ENCODE peak calls at places on chromosomes 16 and 17, in seven cellular contexts. E is NCI-H774; J is A172; A is CMK; X is islet precursor cell; U is stimulated activated CD8-positive, alpha-beta memory T cell treated with anti-CD3 and anti-CD28 coated beads, Interleukin-12 subunit alpha, Interleukin-12 subunit beta, amount 100 ng/mL, for 1 hour; Q is progenitor cell of endocrine pancreas. N is an unnamed sample.

GRCh38 chr16:76705883-76706282 is 428.7 kb downstream of the CNTNAP4 start:
- DNase-seq in E (no peak), J (no peak), A (no peak), X (no peak), U (no peak), Q (no peak), N (no peak)

GRCh38 chr16:70706948-70707465 is 21.2 kb upstream of the MTSS2 start:
- DNase-seq in E (no peak), J (peak), A (no peak), X (peak), U (no peak), Q (no peak), N (no peak)

GRCh38 chr16:19837331-19837943 is 47.2 kb downstream of the GPRC5B start:
- DNase-seq in E (no peak), J (no peak), A (no peak), X (no peak), U (no peak), Q (no peak), N (no peak)

GRCh38 chr17:2853722-2854580 is 57.7 kb downstream of the RAP1GAP2 start:
- DNase-seq in E (no peak), J (no peak), A (no peak), X (peak), U (no peak), Q (peak), N (peak)

GRCh38 chr17:45127583-45128300 is 4.6 kb downstream of the PLCD3 start:
- DNase-seq in E (no peak), J (peak), A (no peak), X (peak), U (no peak), Q (no peak), N (no peak)

GRCh38 chr17:32240745-32241144 is 24.9 kb upstream of the RHBDL3 start:
- DNase-seq in E (no peak), J (peak), A (no peak), X (peak), U (no peak), Q (no peak), N (no peak)

GRCh38 chr17:44914698-44915271 is 515 bp downstream of the GFAP start:
- DNase-seq in E (no peak), J (no peak), A (no peak), X (peak), U (no peak), Q (no peak), N (no peak)

GRCh38 chr16:21608647-21609328 is 9.4 kb downstream of the METTL9 start:
- DNase-seq in E (no peak), J (no peak), A (no peak), X (peak), U (peak), Q (no peak), N (no peak)

GRCh38 chr17:17439971-17440843 is 36.6 kb upstream of the MED9 start:
- DNase-seq in E (peak), J (peak), A (no peak), X (peak), U (peak), Q (peak), N (peak)

GRCh38 chr17:50153650-50154575 is 3.4 kb upstream of the PPP1R9B start:
- DNase-seq in E (no peak), J (no peak), A (no peak), X (no peak), U (no peak), Q (no peak), N (no peak)

GRCh38 chr17:76498886-76499667 is 2.1 kb downstream of the RHBDF2 start:
- DNase-seq in E (no peak), J (peak), A (no peak), X (no peak), U (no peak), Q (no peak), N (no peak)

GRCh38 chr17:1323336-1323735 is 43.9 kb downstream of the TRARG1 start:
- DNase-seq in E (no peak), J (no peak), A (no peak), X (peak), U (no peak), Q (no peak), N (no peak)

GRCh38 chr16:6725634-6726331 is 606.9 kb upstream of the RBFOX1 start:
- DNase-seq in E (no peak), J (no peak), A (no peak), X (no peak), U (no peak), Q (no peak), N (no peak)

GRCh38 chr16:57260294-57260929 is 15.4 kb downstream of the ARL2BP start:
- DNase-seq in E (no peak), J (peak), A (no peak), X (peak), U (no peak), Q (no peak), N (no peak)

GRCh38 chr17:82267575-82268379 is 5.7 kb downstream of the CSNK1D start:
- DNase-seq in E (no peak), J (peak), A (no peak), X (peak), U (no peak), Q (no peak), N (no peak)

GRCh38 chr16:68227183-68227793 is 8.6 kb downstream of the ESRP2 start:
- DNase-seq in E (no peak), J (no peak), A (no peak), X (no peak), U (no peak), Q (no peak), N (no peak)

GRCh38 chr17:37650419-37651003 is 7.3 kb upstream of the DDX52 start:
- DNase-seq in E (peak), J (peak), A (no peak), X (peak), U (no peak), Q (no peak), N (peak)

GRCh38 chr17:29571486-29571882 is 3.0 kb downstream of the TP53I13 start:
- DNase-seq in E (no peak), J (no peak), A (no peak), X (peak), U (no peak), Q (no peak), N (no peak)

GRCh38 chr16:71425746-71426068 is 16.1 kb downstream of the TLE7 start:
- DNase-seq in E (no peak), J (no peak), A (no peak), X (no peak), U (no peak), Q (no peak), N (no peak)

GRCh38 chr17:76696763-76697701 is 13.7 kb downstream of the MXRA7 start:
- DNase-seq in E (no peak), J (no peak), A (no peak), X (no peak), U (no peak), Q (no peak), N (no peak)

GRCh38 chr16:85350973-85351372 is 238.7 kb upstream of the CIBAR2 start:
- DNase-seq in E (peak), J (peak), A (no peak), X (no peak), U (no peak), Q (no peak), N (no peak)

GRCh38 chr17:1999557-2000251 is 25.4 kb downstream of the RTN4RL1 start:
- DNase-seq in E (peak), J (peak), A (no peak), X (peak), U (no peak), Q (no peak), N (no peak)

GRCh38 chr17:75723201-75723930 is 2.1 kb downstream of the ITGB4 start:
- DNase-seq in E (no peak), J (peak), A (no peak), X (peak), U (no peak), Q (no peak), N (no peak)

GRCh38 chr17:40307001-40307690 is 1.8 kb upstream of the RARA start:
- DNase-seq in E (no peak), J (no peak), A (no peak), X (peak), U (no peak), Q (no peak), N (no peak)

GRCh38 chr17:12528036-12528435 is 137.7 kb upstream of the MYOCD start:
- DNase-seq in E (no peak), J (no peak), A (no peak), X (no peak), U (no peak), Q (no peak), N (no peak)

GRCh38 chr17:45934044-45934979 is 40.0 kb downstream of the MAPT start:
- DNase-seq in E (no peak), J (no peak), A (no peak), X (no peak), U (no peak), Q (no peak), N (no peak)

GRCh38 chr16:59878479-59878878 is 1144.4 kb upstream of the GOT2 start:
- DNase-seq in E (no peak), J (peak), A (no peak), X (no peak), U (no peak), Q (no peak), N (no peak)

N was measured in NCI-H1930.